ENCODE peak calls at places on chromosomes 16 and 17, in six cellular contexts. One of them, this sample, is unnamed.

GRCh38 chr16:50266337-50267091 is at the start of gene ADCY7:
- DNase-seq in NCI-H446 treated with DMSO at 0.1 percent for 48 hours: no peak
- DNase-seq in astrocyte of the hippocampus: peak; percentile 93
- DNase-seq in stimulated activated effector memory CD8-positive, alpha-beta T cell treated with anti-CD3 and anti-CD28 coated beads, Interleukin-12 subunit alpha, Interleukin-12 subunit beta, amount 100 ng/mL, for 72 hours: peak; percentile 69
- DNase-seq in CD4-positive, alpha-beta memory T cell: peak; percentile 77
- DNase-seq in WTC11: peak; percentile 45
- DNase-seq in this sample: peak; percentile 84

GRCh38 chr16:55411231-55411630 is 67.8 kb upstream of the MMP2 start:
- DNase-seq in NCI-H446 treated with DMSO at 0.1 percent for 48 hours: no peak
- DNase-seq in astrocyte of the hippocampus: peak; percentile 2
- DNase-seq in stimulated activated effector memory CD8-positive, alpha-beta T cell treated with anti-CD3 and anti-CD28 coated beads, Interleukin-12 subunit alpha, Interleukin-12 subunit beta, amount 100 ng/mL, for 72 hours: no peak
- DNase-seq in CD4-positive, alpha-beta memory T cell: no peak
- DNase-seq in WTC11: no peak
- DNase-seq in this sample: no peak

GRCh38 chr16:83268164-83268563 is 539.6 kb upstream of the HSBP1 start:
- DNase-seq in NCI-H446 treated with DMSO at 0.1 percent for 48 hours: no peak
- DNase-seq in astrocyte of the hippocampus: no peak
- DNase-seq in stimulated activated effector memory CD8-positive, alpha-beta T cell treated with anti-CD3 and anti-CD28 coated beads, Interleukin-12 subunit alpha, Interleukin-12 subunit beta, amount 100 ng/mL, for 72 hours: no peak
- DNase-seq in CD4-positive, alpha-beta memory T cell: no peak
- DNase-seq in WTC11: no peak
- DNase-seq in this sample: no peak

GRCh38 chr16:50259334-50260205 is 6.8 kb upstream of the ADCY7 start:
- DNase-seq in NCI-H446 treated with DMSO at 0.1 percent for 48 hours: no peak
- DNase-seq in astrocyte of the hippocampus: peak; percentile 55
- DNase-seq in stimulated activated effector memory CD8-positive, alpha-beta T cell treated with anti-CD3 and anti-CD28 coated beads, Interleukin-12 subunit alpha, Interleukin-12 subunit beta, amount 100 ng/mL, for 72 hours: no peak
- DNase-seq in CD4-positive, alpha-beta memory T cell: no peak
- DNase-seq in WTC11: no peak
- DNase-seq in this sample: no peak

GRCh38 chr17:21098934-21099687 is 27.7 kb upstream of the DHRS7B start:
- DNase-seq in NCI-H446 treated with DMSO at 0.1 percent for 48 hours: peak; percentile 85
- DNase-seq in astrocyte of the hippocampus: peak; percentile 84
- DNase-seq in stimulated activated effector memory CD8-positive, alpha-beta T cell treated with anti-CD3 and anti-CD28 coated beads, Interleukin-12 subunit alpha, Interleukin-12 subunit beta, amount 100 ng/mL, for 72 hours: peak; percentile 44
- DNase-seq in CD4-positive, alpha-beta memory T cell: peak; percentile 65
- DNase-seq in WTC11: peak; percentile 81
- DNase-seq in this sample: peak; percentile 76

GRCh38 chr17:39194089-39194984 is 3.1 kb downstream of the CACNB1 start:
- DNase-seq in NCI-H446 treated with DMSO at 0.1 percent for 48 hours: no peak
- DNase-seq in astrocyte of the hippocampus: peak; percentile 86
- DNase-seq in stimulated activated effector memory CD8-positive, alpha-beta T cell treated with anti-CD3 and anti-CD28 coated beads, Interleukin-12 subunit alpha, Interleukin-12 subunit beta, amount 100 ng/mL, for 72 hours: no peak
- DNase-seq in CD4-positive, alpha-beta memory T cell: no peak
- DNase-seq in WTC11: peak; percentile 73
- DNase-seq in this sample: no peak

GRCh38 chr17:64765191-64765889 is 103.2 kb upstream of the SMURF2 start:
- DNase-seq in NCI-H446 treated with DMSO at 0.1 percent for 48 hours: no peak
- DNase-seq in astrocyte of the hippocampus: no peak
- DNase-seq in stimulated activated effector memory CD8-positive, alpha-beta T cell treated with anti-CD3 and anti-CD28 coated beads, Interleukin-12 subunit alpha, Interleukin-12 subunit beta, amount 100 ng/mL, for 72 hours: no peak
- DNase-seq in CD4-positive, alpha-beta memory T cell: no peak
- DNase-seq in WTC11: no peak
- DNase-seq in this sample: no peak

GRCh38 chr17:61467416-61468262 is 15.4 kb downstream of the TBX4 start:
- DNase-seq in NCI-H446 treated with DMSO at 0.1 percent for 48 hours: no peak
- DNase-seq in astrocyte of the hippocampus: no peak
- DNase-seq in stimulated activated effector memory CD8-positive, alpha-beta T cell treated with anti-CD3 and anti-CD28 coated beads, Interleukin-12 subunit alpha, Interleukin-12 subunit beta, amount 100 ng/mL, for 72 hours: no peak
- DNase-seq in CD4-positive, alpha-beta memory T cell: no peak
- DNase-seq in WTC11: peak; percentile 79
- DNase-seq in this sample: no peak

GRCh38 chr16:55506083-55506482 is 2.8 kb upstream of the LPCAT2 start:
- DNase-seq in NCI-H446 treated with DMSO at 0.1 percent for 48 hours: no peak
- DNase-seq in astrocyte of the hippocampus: no peak
- DNase-seq in stimulated activated effector memory CD8-positive, alpha-beta T cell treated with anti-CD3 and anti-CD28 coated beads, Interleukin-12 subunit alpha, Interleukin-12 subunit beta, amount 100 ng/mL, for 72 hours: no peak
- DNase-seq in CD4-positive, alpha-beta memory T cell: no peak
- DNase-seq in WTC11: no peak
- DNase-seq in this sample: no peak

GRCh38 chr17:12620200-12620720 is 45.4 kb upstream of the MYOCD start:
- DNase-seq in NCI-H446 treated with DMSO at 0.1 percent for 48 hours: no peak
- DNase-seq in astrocyte of the hippocampus: peak; percentile 68
- DNase-seq in stimulated activated effector memory CD8-positive, alpha-beta T cell treated with anti-CD3 and anti-CD28 coated beads, Interleukin-12 subunit alpha, Interleukin-12 subunit beta, amount 100 ng/mL, for 72 hours: no peak
- DNase-seq in CD4-positive, alpha-beta memory T cell: no peak
- DNase-seq in WTC11: no peak
- DNase-seq in this sample: no peak

GRCh38 chr17:65218261-65218660 is 81.1 kb downstream of the RGS9 start:
- DNase-seq in NCI-H446 treated with DMSO at 0.1 percent for 48 hours: no peak
- DNase-seq in astrocyte of the hippocampus: peak; percentile 59
- DNase-seq in stimulated activated effector memory CD8-positive, alpha-beta T cell treated with anti-CD3 and anti-CD28 coated beads, Interleukin-12 subunit alpha, Interleukin-12 subunit beta, amount 100 ng/mL, for 72 hours: no peak
- DNase-seq in CD4-positive, alpha-beta memory T cell: no peak
- DNase-seq in WTC11: no peak
- DNase-seq in this sample: no peak

GRCh38 chr17:79183221-79184158 is 108.9 kb downstream of the ENGASE start:
- DNase-seq in NCI-H446 treated with DMSO at 0.1 percent for 48 hours: no peak
- DNase-seq in astrocyte of the hippocampus: peak; percentile 27
- DNase-seq in stimulated activated effector memory CD8-positive, alpha-beta T cell treated with anti-CD3 and anti-CD28 coated beads, Interleukin-12 subunit alpha, Interleukin-12 subunit beta, amount 100 ng/mL, for 72 hours: no peak
- DNase-seq in CD4-positive, alpha-beta memory T cell: no peak
- DNase-seq in WTC11: peak; percentile 73
- DNase-seq in this sample: no peak

GRCh38 chr16:15643453-15644305 is 725 bp upstream of the MARF1 start:
- DNase-seq in NCI-H446 treated with DMSO at 0.1 percent for 48 hours: peak; percentile 48
- DNase-seq in astrocyte of the hippocampus: peak; percentile 70
- DNase-seq in stimulated activated effector memory CD8-positive, alpha-beta T cell treated with anti-CD3 and anti-CD28 coated beads, Interleukin-12 subunit alpha, Interleukin-12 subunit beta, amount 100 ng/mL, for 72 hours: no peak
- DNase-seq in CD4-positive, alpha-beta memory T cell: no peak
- DNase-seq in WTC11: no peak
- DNase-seq in this sample: no peak

GRCh38 chr16:27572711-27573110 is 22.8 kb downstream of the KATNIP start:
- DNase-seq in NCI-H446 treated with DMSO at 0.1 percent for 48 hours: no peak
- DNase-seq in astrocyte of the hippocampus: no peak
- DNase-seq in stimulated activated effector memory CD8-positive, alpha-beta T cell treated with anti-CD3 and anti-CD28 coated beads, Interleukin-12 subunit alpha, Interleukin-12 subunit beta, amount 100 ng/mL, for 72 hours: no peak
- DNase-seq in CD4-positive, alpha-beta memory T cell: no peak
- DNase-seq in WTC11: no peak
- DNase-seq in this sample: no peak

GRCh38 chr17:4854181-4854681 is 21.1 kb downstream of the MINK1 start:
- DNase-seq in NCI-H446 treated with DMSO at 0.1 percent for 48 hours: no peak
- DNase-seq in astrocyte of the hippocampus: peak; percentile 28
- DNase-seq in stimulated activated effector memory CD8-positive, alpha-beta T cell treated with anti-CD3 and anti-CD28 coated beads, Interleukin-12 subunit alpha, Interleukin-12 subunit beta, amount 100 ng/mL, for 72 hours: no peak
- DNase-seq in CD4-positive, alpha-beta memory T cell: no peak
- DNase-seq in WTC11: no peak
- DNase-seq in this sample: no peak

GRCh38 chr17:80481284-80482057 is 5.1 kb upstream of the NPTX1 start:
- DNase-seq in NCI-H446 treated with DMSO at 0.1 percent for 48 hours: no peak
- DNase-seq in astrocyte of the hippocampus: no peak
- DNase-seq in stimulated activated effector memory CD8-positive, alpha-beta T cell treated with anti-CD3 and anti-CD28 coated beads, Interleukin-12 subunit alpha, Interleukin-12 subunit beta, amount 100 ng/mL, for 72 hours: no peak
- DNase-seq in CD4-positive, alpha-beta memory T cell: no peak
- DNase-seq in WTC11: no peak
- DNase-seq in this sample: no peak

GRCh38 chr17:48179071-48179945 is 71.7 kb downstream of the SNX11 start:
- DNase-seq in NCI-H446 treated with DMSO at 0.1 percent for 48 hours: no peak
- DNase-seq in astrocyte of the hippocampus: peak; percentile 85
- DNase-seq in stimulated activated effector memory CD8-positive, alpha-beta T cell treated with anti-CD3 and anti-CD28 coated beads, Interleukin-12 subunit alpha, Interleukin-12 subunit beta, amount 100 ng/mL, for 72 hours: no peak
- DNase-seq in CD4-positive, alpha-beta memory T cell: no peak
- DNase-seq in WTC11: no peak
- DNase-seq in this sample: no peak

GRCh38 chr17:81961087-81961514 is at the start of gene NOTUM:
- DNase-seq in NCI-H446 treated with DMSO at 0.1 percent for 48 hours: no peak
- DNase-seq in astrocyte of the hippocampus: peak; percentile 80
- DNase-seq in stimulated activated effector memory CD8-positive, alpha-beta T cell treated with anti-CD3 and anti-CD28 coated beads, Interleukin-12 subunit alpha, Interleukin-12 subunit beta, amount 100 ng/mL, for 72 hours: no peak
- DNase-seq in CD4-positive, alpha-beta memory T cell: no peak
- DNase-seq in WTC11: peak; percentile 66
- DNase-seq in this sample: no peak

GRCh38 chr17:76843703-76844484 is 24.3 kb upstream of the MGAT5B start:
- DNase-seq in NCI-H446 treated with DMSO at 0.1 percent for 48 hours: no peak
- DNase-seq in astrocyte of the hippocampus: no peak
- DNase-seq in stimulated activated effector memory CD8-positive, alpha-beta T cell treated with anti-CD3 and anti-CD28 coated beads, Interleukin-12 subunit alpha, Interleukin-12 subunit beta, amount 100 ng/mL, for 72 hours: no peak
- DNase-seq in CD4-positive, alpha-beta memory T cell: no peak
- DNase-seq in WTC11: no peak
- DNase-seq in this sample: no peak

GRCh38 chr17:15999974-16000827 is 577 bp downstream of the TTC19 start:
- DNase-seq in NCI-H446 treated with DMSO at 0.1 percent for 48 hours: no peak
- DNase-seq in astrocyte of the hippocampus: no peak
- DNase-seq in stimulated activated effector memory CD8-positive, alpha-beta T cell treated with anti-CD3 and anti-CD28 coated beads, Interleukin-12 subunit alpha, Interleukin-12 subunit beta, amount 100 ng/mL, for 72 hours: no peak
- DNase-seq in CD4-positive, alpha-beta memory T cell: no peak
- DNase-seq in WTC11: no peak
- DNase-seq in this sample: no peak

GRCh38 chr17:39979865-39980401 is 674 bp upstream of the PSMD3 start:
- DNase-seq in NCI-H446 treated with DMSO at 0.1 percent for 48 hours: no peak
- DNase-seq in astrocyte of the hippocampus: no peak
- DNase-seq in stimulated activated effector memory CD8-positive, alpha-beta T cell treated with anti-CD3 and anti-CD28 coated beads, Interleukin-12 subunit alpha, Interleukin-12 subunit beta, amount 100 ng/mL, for 72 hours: no peak
- DNase-seq in CD4-positive, alpha-beta memory T cell: no peak
- DNase-seq in WTC11: peak; percentile 31
- DNase-seq in this sample: no peak

This sample was measured in T-helper 2 cell treated with Interferon-gamma antibody and Interleukin-4, amounts not matched to agents 5 μg/mL and 100 μg/mL, for 36 hours.